ENCODE peak calls at places on chromosomes 3 and 15, in nine cellular contexts. One of them, this sample, is unnamed.

GRCh38 chr3:21672303-21672702 is 78.7 kb downstream of the ZNF385D start:
- DNase-seq in OCI-LY7: no peak
- DNase-seq in WTC11: no peak
- DNase-seq in neural crest cell: no peak
- DNase-seq in lower lobe of right lung: no peak
- DNase-seq in GM13977: no peak
- DNase-seq in AG09309: peak
- DNase-seq in AG09319: peak
- DNase-seq in heart right ventricle: no peak
- DNase-seq in this sample: no peak

GRCh38 chr3:14581334-14582072 is 41.4 kb upstream of the GRIP2 start:
- DNase-seq in AG09319: no peak
- DNase-seq in WTC11: no peak
- DNase-seq in OCI-LY7: no peak
- DNase-seq in heart right ventricle: no peak
- DNase-seq in lower lobe of right lung: no peak
- DNase-seq in GM13977: no peak
- DNase-seq in AG09309: no peak
- DNase-seq in neural crest cell: no peak
- DNase-seq in this sample: no peak

GRCh38 chr15:58065011-58065444 is 483 bp downstream of the ALDH1A2 start:
- DNase-seq in neural crest cell: peak
- DNase-seq in GM13977: no peak
- DNase-seq in AG09309: no peak
- DNase-seq in heart right ventricle: peak
- DNase-seq in WTC11: peak
- DNase-seq in AG09319: no peak
- DNase-seq in OCI-LY7: no peak
- DNase-seq in lower lobe of right lung: peak
- DNase-seq in this sample: no peak

GRCh38 chr3:23071758-23072157 is 131.4 kb upstream of the UBE2E2 start:
- DNase-seq in AG09319: no peak
- DNase-seq in GM13977: peak
- DNase-seq in heart right ventricle: no peak
- DNase-seq in AG09309: no peak
- DNase-seq in neural crest cell: no peak
- DNase-seq in lower lobe of right lung: peak
- DNase-seq in OCI-LY7: peak
- DNase-seq in WTC11: no peak
- DNase-seq in this sample: no peak

GRCh38 chr15:86555939-86556725 is 476.5 kb downstream of the AGBL1 start:
- DNase-seq in lower lobe of right lung: no peak
- DNase-seq in neural crest cell: no peak
- DNase-seq in WTC11: no peak
- DNase-seq in OCI-LY7: no peak
- DNase-seq in GM13977: no peak
- DNase-seq in AG09309: no peak
- DNase-seq in heart right ventricle: no peak
- DNase-seq in AG09319: no peak
- DNase-seq in this sample: no peak

GRCh38 chr15:40241305-40242215 is 2.7 kb downstream of the PAK6 start:
- DNase-seq in AG09309: no peak
- DNase-seq in lower lobe of right lung: no peak
- DNase-seq in neural crest cell: no peak
- DNase-seq in heart right ventricle: no peak
- DNase-seq in WTC11: no peak
- DNase-seq in OCI-LY7: no peak
- DNase-seq in GM13977: peak
- DNase-seq in AG09319: no peak
- DNase-seq in this sample: peak

GRCh38 chr15:31276596-31277298 is 49.9 kb upstream of the KLF13 start:
- DNase-seq in lower lobe of right lung: no peak
- DNase-seq in WTC11: peak
- DNase-seq in heart right ventricle: no peak
- DNase-seq in OCI-LY7: no peak
- DNase-seq in GM13977: no peak
- DNase-seq in neural crest cell: no peak
- DNase-seq in AG09309: no peak
- DNase-seq in AG09319: no peak
- DNase-seq in this sample: peak

GRCh38 chr3:188900421-188900941 is 271.3 kb upstream of the TPRG1 start:
- DNase-seq in lower lobe of right lung: no peak
- DNase-seq in AG09309: peak
- DNase-seq in GM13977: no peak
- DNase-seq in WTC11: no peak
- DNase-seq in AG09319: peak
- DNase-seq in neural crest cell: no peak
- DNase-seq in OCI-LY7: no peak
- DNase-seq in heart right ventricle: no peak
- DNase-seq in this sample: no peak

GRCh38 chr3:197501879-197502620 is 53.7 kb downstream of the BDH1 start:
- DNase-seq in AG09309: no peak
- DNase-seq in heart right ventricle: no peak
- DNase-seq in GM13977: peak
- DNase-seq in OCI-LY7: peak
- DNase-seq in neural crest cell: no peak
- DNase-seq in AG09319: no peak
- DNase-seq in lower lobe of right lung: peak
- DNase-seq in WTC11: peak
- DNase-seq in this sample: no peak

GRCh38 chr3:122263058-122263457 is 62.0 kb upstream of the CSTA start:
- DNase-seq in heart right ventricle: no peak
- DNase-seq in WTC11: peak
- DNase-seq in AG09309: no peak
- DNase-seq in lower lobe of right lung: no peak
- DNase-seq in OCI-LY7: no peak
- DNase-seq in AG09319: no peak
- DNase-seq in neural crest cell: no peak
- DNase-seq in GM13977: no peak
- DNase-seq in this sample: no peak

GRCh38 chr3:15110201-15110600 is 11.3 kb upstream of the RBSN start:
- DNase-seq in neural crest cell: no peak
- DNase-seq in WTC11: no peak
- DNase-seq in OCI-LY7: no peak
- DNase-seq in AG09309: no peak
- DNase-seq in heart right ventricle: no peak
- DNase-seq in AG09319: no peak
- DNase-seq in lower lobe of right lung: no peak
- DNase-seq in GM13977: no peak
- DNase-seq in this sample: no peak

GRCh38 chr3:158728851-158729250 is 3.4 kb downstream of the RARRES1 start:
- DNase-seq in lower lobe of right lung: no peak
- DNase-seq in heart right ventricle: no peak
- DNase-seq in GM13977: no peak
- DNase-seq in AG09319: no peak
- DNase-seq in neural crest cell: no peak
- DNase-seq in OCI-LY7: no peak
- DNase-seq in AG09309: no peak
- DNase-seq in WTC11: no peak
- DNase-seq in this sample: no peak

GRCh38 chr3:135314227-135314626 is 519.2 kb downstream of the EPHB1 start:
- DNase-seq in AG09309: no peak
- DNase-seq in neural crest cell: no peak
- DNase-seq in OCI-LY7: no peak
- DNase-seq in AG09319: no peak
- DNase-seq in WTC11: no peak
- DNase-seq in heart right ventricle: no peak
- DNase-seq in lower lobe of right lung: no peak
- DNase-seq in GM13977: no peak
- DNase-seq in this sample: no peak

GRCh38 chr3:146271180-146271579 is 20.3 kb upstream of the PLSCR4 start:
- DNase-seq in heart right ventricle: no peak
- DNase-seq in OCI-LY7: no peak
- DNase-seq in AG09309: no peak
- DNase-seq in GM13977: no peak
- DNase-seq in AG09319: no peak
- DNase-seq in neural crest cell: no peak
- DNase-seq in WTC11: no peak
- DNase-seq in lower lobe of right lung: no peak
- DNase-seq in this sample: no peak

GRCh38 chr3:188827593-188827992 is 344.2 kb upstream of the TPRG1 start:
- DNase-seq in WTC11: no peak
- DNase-seq in GM13977: no peak
- DNase-seq in AG09309: no peak
- DNase-seq in neural crest cell: no peak
- DNase-seq in OCI-LY7: no peak
- DNase-seq in AG09319: no peak
- DNase-seq in heart right ventricle: no peak
- DNase-seq in lower lobe of right lung: no peak
- DNase-seq in this sample: no peak

GRCh38 chr3:170614214-170614966 is 28.5 kb upstream of the SLC7A14 start:
- DNase-seq in WTC11: no peak
- DNase-seq in lower lobe of right lung: no peak
- DNase-seq in AG09319: peak
- DNase-seq in neural crest cell: no peak
- DNase-seq in AG09309: peak
- DNase-seq in OCI-LY7: no peak
- DNase-seq in heart right ventricle: no peak
- DNase-seq in GM13977: no peak
- DNase-seq in this sample: no peak

GRCh38 chr3:33798418-33799201 is at the start of gene PDCD6IP:
- DNase-seq in OCI-LY7: peak
- DNase-seq in lower lobe of right lung: peak
- DNase-seq in GM13977: peak
- DNase-seq in AG09319: peak
- DNase-seq in WTC11: peak
- DNase-seq in AG09309: peak
- DNase-seq in neural crest cell: peak
- DNase-seq in heart right ventricle: peak
- DNase-seq in this sample: peak
- TF ChIP-seq CTCF in OCI-LY7: peak
- TF ChIP-seq CTCF in lower lobe of right lung: no peak
- TF ChIP-seq CTCF in GM13977: no peak
- TF ChIP-seq CTCF in AG09319: no peak
- TF ChIP-seq CTCF in WTC11: no peak
- TF ChIP-seq CTCF in AG09309: no peak
- TF ChIP-seq CTCF in neural crest cell: peak
- TF ChIP-seq CTCF in heart right ventricle: no peak
- TF ChIP-seq CTCF in this sample: no peak

GRCh38 chr3:29156071-29156715 is 124.7 kb upstream of the RBMS3 start:
- DNase-seq in WTC11: peak
- DNase-seq in GM13977: no peak
- DNase-seq in heart right ventricle: no peak
- DNase-seq in AG09319: no peak
- DNase-seq in OCI-LY7: no peak
- DNase-seq in AG09309: no peak
- DNase-seq in neural crest cell: no peak
- DNase-seq in lower lobe of right lung: no peak
- DNase-seq in this sample: no peak

GRCh38 chr3:29153811-29154210 is 127.1 kb upstream of the RBMS3 start:
- DNase-seq in OCI-LY7: no peak
- DNase-seq in neural crest cell: no peak
- DNase-seq in heart right ventricle: no peak
- DNase-seq in GM13977: no peak
- DNase-seq in WTC11: no peak
- DNase-seq in lower lobe of right lung: no peak
- DNase-seq in AG09319: no peak
- DNase-seq in AG09309: peak
- DNase-seq in this sample: no peak

DNA sequence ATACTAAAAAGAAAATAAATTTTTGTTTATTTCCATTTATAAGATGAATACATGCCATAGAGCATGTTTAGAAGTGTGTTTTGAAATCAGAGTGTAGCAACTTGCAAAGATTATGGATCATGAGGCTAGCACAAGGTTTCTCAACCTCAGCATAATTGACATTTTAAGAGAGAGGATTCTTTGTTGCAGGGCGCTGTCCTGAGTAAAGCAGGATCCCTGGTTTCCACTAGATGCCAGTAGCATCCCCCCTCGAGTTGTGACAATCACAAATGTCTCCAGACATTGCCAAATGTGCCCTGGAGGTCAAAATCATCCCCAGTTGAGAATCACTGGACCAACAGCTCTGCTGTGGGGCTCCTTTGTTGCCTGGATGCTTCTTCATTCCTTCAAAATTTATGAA is 128.5 kb upstream of the RBMS3 start:
- DNase-seq in AG09309: no peak
- DNase-seq in AG09319: no peak
- DNase-seq in heart right ventricle: no peak
- DNase-seq in neural crest cell: peak
- DNase-seq in WTC11: peak
- DNase-seq in GM13977: no peak
- DNase-seq in OCI-LY7: no peak
- DNase-seq in lower lobe of right lung: no peak
- DNase-seq in this sample: no peak
- TF ChIP-seq CTCF in AG09309: no peak
- TF ChIP-seq CTCF in AG09319: no peak
- TF ChIP-seq CTCF in heart right ventricle: no peak
- TF ChIP-seq CTCF in neural crest cell: no peak
- TF ChIP-seq CTCF in WTC11: no peak
- TF ChIP-seq CTCF in GM13977: no peak
- TF ChIP-seq CTCF in OCI-LY7: peak
- TF ChIP-seq CTCF in lower lobe of right lung: no peak
- TF ChIP-seq CTCF in this sample: no peak

GRCh38 chr15:73244333-73244732 is 124.4 kb downstream of the HCN4 start:
- DNase-seq in neural crest cell: no peak
- DNase-seq in lower lobe of right lung: no peak
- DNase-seq in GM13977: peak
- DNase-seq in OCI-LY7: peak
- DNase-seq in AG09319: no peak
- DNase-seq in heart right ventricle: no peak
- DNase-seq in AG09309: no peak
- DNase-seq in WTC11: no peak
- DNase-seq in this sample: no peak

GRCh38 chr15:73246411-73246810 is 122.3 kb downstream of the HCN4 start:
- DNase-seq in lower lobe of right lung: no peak
- DNase-seq in heart right ventricle: no peak
- DNase-seq in OCI-LY7: no peak
- DNase-seq in WTC11: no peak
- DNase-seq in neural crest cell: no peak
- DNase-seq in GM13977: no peak
- DNase-seq in AG09309: no peak
- DNase-seq in AG09319: no peak
- DNase-seq in this sample: no peak

GRCh38 chr15:73254598-73254997 is 114.2 kb downstream of the HCN4 start:
- DNase-seq in GM13977: no peak
- DNase-seq in lower lobe of right lung: no peak
- DNase-seq in AG09319: no peak
- DNase-seq in OCI-LY7: no peak
- DNase-seq in AG09309: no peak
- DNase-seq in heart right ventricle: no peak
- DNase-seq in neural crest cell: no peak
- DNase-seq in WTC11: no peak
- DNase-seq in this sample: no peak

GRCh38 chr15:73246898-73247297 is 121.9 kb downstream of the HCN4 start:
- DNase-seq in AG09309: no peak
- DNase-seq in GM13977: no peak
- DNase-seq in lower lobe of right lung: no peak
- DNase-seq in WTC11: no peak
- DNase-seq in heart right ventricle: no peak
- DNase-seq in OCI-LY7: no peak
- DNase-seq in AG09319: no peak
- DNase-seq in neural crest cell: no peak
- DNase-seq in this sample: no peak

GRCh38 chr15:73249499-73249898 is 119.3 kb downstream of the HCN4 start:
- DNase-seq in OCI-LY7: no peak
- DNase-seq in neural crest cell: no peak
- DNase-seq in GM13977: no peak
- DNase-seq in AG09309: no peak
- DNase-seq in WTC11: no peak
- DNase-seq in heart right ventricle: no peak
- DNase-seq in lower lobe of right lung: no peak
- DNase-seq in AG09319: no peak
- DNase-seq in this sample: no peak
- TF ChIP-seq CTCF in OCI-LY7: peak
- TF ChIP-seq CTCF in neural crest cell: no peak
- TF ChIP-seq CTCF in GM13977: no peak
- TF ChIP-seq CTCF in AG09309: peak
- TF ChIP-seq CTCF in WTC11: no peak
- TF ChIP-seq CTCF in heart right ventricle: no peak
- TF ChIP-seq CTCF in lower lobe of right lung: no peak
- TF ChIP-seq CTCF in AG09319: no peak
- TF ChIP-seq CTCF in this sample: no peak

GRCh38 chr3:140216249-140216648 is 281.3 kb downstream of the CLSTN2 start:
- DNase-seq in AG09309: no peak
- DNase-seq in lower lobe of right lung: no peak
- DNase-seq in GM13977: peak
- DNase-seq in OCI-LY7: peak
- DNase-seq in neural crest cell: no peak
- DNase-seq in heart right ventricle: no peak
- DNase-seq in AG09319: no peak
- DNase-seq in WTC11: no peak
- DNase-seq in this sample: no peak
- TF ChIP-seq CTCF in AG09309: peak
- TF ChIP-seq CTCF in lower lobe of right lung: peak
- TF ChIP-seq CTCF in GM13977: peak
- TF ChIP-seq CTCF in OCI-LY7: peak
- TF ChIP-seq CTCF in neural crest cell: peak
- TF ChIP-seq CTCF in heart right ventricle: peak
- TF ChIP-seq CTCF in AG09319: peak
- TF ChIP-seq CTCF in WTC11: peak
- TF ChIP-seq CTCF in this sample: no peak